ENCODE peak calls at places on chromosomes 7 and 10, in nine cellular contexts. One of them, this sample, is unnamed.

GRCh38 chr7:116494472-116494871 is 5.1 kb upstream of the CAV2 start:
- DNase-seq in mammary epithelial cell: no peak
- DNase-seq in body of pancreas: no peak
- DNase-seq in left ventricle myocardium inferior: no peak
- DNase-seq in prostate gland: no peak
- DNase-seq in heart left ventricle: no peak
- DNase-seq in transverse colon: no peak
- DNase-seq in hepatocyte: no peak
- DNase-seq in psoas muscle: no peak
- DNase-seq in this sample: no peak

GRCh38 chr10:117804470-117805011 is 242.2 kb downstream of the RAB11FIP2 start:
- DNase-seq in psoas muscle: no peak
- DNase-seq in hepatocyte: no peak
- DNase-seq in prostate gland: peak; percentile 12
- DNase-seq in mammary epithelial cell: no peak
- DNase-seq in heart left ventricle: no peak
- DNase-seq in transverse colon: no peak
- DNase-seq in left ventricle myocardium inferior: no peak
- DNase-seq in body of pancreas: no peak
- DNase-seq in this sample: no peak

GRCh38 chr10:129707406-129708388 is 240.7 kb downstream of the MGMT start:
- DNase-seq in prostate gland: peak; percentile 51
- DNase-seq in psoas muscle: no peak
- DNase-seq in body of pancreas: peak; percentile 31
- DNase-seq in transverse colon: no peak
- DNase-seq in hepatocyte: no peak
- DNase-seq in mammary epithelial cell: no peak
- DNase-seq in left ventricle myocardium inferior: peak; percentile 49
- DNase-seq in heart left ventricle: no peak
- DNase-seq in this sample: no peak

GRCh38 chr7:153529651-153530165 is 522.5 kb upstream of the DPP6 start:
- DNase-seq in left ventricle myocardium inferior: no peak
- DNase-seq in hepatocyte: no peak
- DNase-seq in psoas muscle: no peak
- DNase-seq in transverse colon: no peak
- DNase-seq in body of pancreas: no peak
- DNase-seq in heart left ventricle: no peak
- DNase-seq in prostate gland: no peak
- DNase-seq in mammary epithelial cell: no peak
- DNase-seq in this sample: no peak

GRCh38 chr10:70779088-70779487 is 6.1 kb downstream of the TBATA start:
- DNase-seq in transverse colon: no peak
- DNase-seq in psoas muscle: no peak
- DNase-seq in body of pancreas: no peak
- DNase-seq in left ventricle myocardium inferior: no peak
- DNase-seq in mammary epithelial cell: no peak
- DNase-seq in heart left ventricle: peak; percentile 44
- DNase-seq in prostate gland: no peak
- DNase-seq in hepatocyte: no peak
- DNase-seq in this sample: no peak

GRCh38 chr10:119022846-119023552 is 6.5 kb upstream of the NANOS1 start:
- DNase-seq in transverse colon: no peak
- DNase-seq in heart left ventricle: no peak
- DNase-seq in mammary epithelial cell: peak; percentile 85
- DNase-seq in psoas muscle: no peak
- DNase-seq in body of pancreas: no peak
- DNase-seq in hepatocyte: no peak
- DNase-seq in prostate gland: no peak
- DNase-seq in left ventricle myocardium inferior: no peak
- DNase-seq in this sample: no peak

GRCh38 chr10:112214335-112214941 is 30.9 kb upstream of the GPAM start:
- DNase-seq in body of pancreas: no peak
- DNase-seq in transverse colon: no peak
- DNase-seq in heart left ventricle: no peak
- DNase-seq in prostate gland: no peak
- DNase-seq in mammary epithelial cell: no peak
- DNase-seq in left ventricle myocardium inferior: no peak
- DNase-seq in psoas muscle: no peak
- DNase-seq in hepatocyte: no peak
- DNase-seq in this sample: no peak

GRCh38 chr7:85405503-85405902 is 218.6 kb upstream of the SEMA3D start:
- DNase-seq in prostate gland: no peak
- DNase-seq in body of pancreas: no peak
- DNase-seq in left ventricle myocardium inferior: no peak
- DNase-seq in transverse colon: no peak
- DNase-seq in mammary epithelial cell: no peak
- DNase-seq in hepatocyte: no peak
- DNase-seq in heart left ventricle: no peak
- DNase-seq in psoas muscle: no peak
- DNase-seq in this sample: no peak

GRCh38 chr7:1092806-1093505 is 5.0 kb downstream of the GPER1 start:
- DNase-seq in body of pancreas: no peak
- DNase-seq in heart left ventricle: no peak
- DNase-seq in left ventricle myocardium inferior: no peak
- DNase-seq in mammary epithelial cell: no peak
- DNase-seq in hepatocyte: peak; percentile 72
- DNase-seq in psoas muscle: no peak
- DNase-seq in transverse colon: no peak
- DNase-seq in prostate gland: no peak
- DNase-seq in this sample: peak; percentile 77

GRCh38 chr10:71244638-71245419 is 32.5 kb downstream of the UNC5B start:
- DNase-seq in body of pancreas: peak; percentile 21
- DNase-seq in left ventricle myocardium inferior: peak; percentile 71
- DNase-seq in transverse colon: no peak
- DNase-seq in hepatocyte: peak; percentile 66
- DNase-seq in prostate gland: peak; percentile 39
- DNase-seq in mammary epithelial cell: no peak
- DNase-seq in heart left ventricle: peak; percentile 81
- DNase-seq in psoas muscle: peak; percentile 68
- DNase-seq in this sample: no peak

GRCh38 chr10:110387983-110388681 is 83.4 kb upstream of the SMNDC1 start:
- DNase-seq in transverse colon: no peak
- DNase-seq in hepatocyte: no peak
- DNase-seq in prostate gland: no peak
- DNase-seq in left ventricle myocardium inferior: no peak
- DNase-seq in psoas muscle: no peak
- DNase-seq in body of pancreas: no peak
- DNase-seq in mammary epithelial cell: no peak
- DNase-seq in heart left ventricle: no peak
- DNase-seq in this sample: no peak

GRCh38 chr7:72405389-72405788 is 6.7 kb downstream of the CALN1 start:
- DNase-seq in left ventricle myocardium inferior: no peak
- DNase-seq in transverse colon: no peak
- DNase-seq in prostate gland: peak; percentile 16
- DNase-seq in body of pancreas: no peak
- DNase-seq in psoas muscle: no peak
- DNase-seq in hepatocyte: peak; percentile 16
- DNase-seq in heart left ventricle: no peak
- DNase-seq in mammary epithelial cell: peak; percentile 6
- DNase-seq in this sample: peak; percentile 70

GRCh38 chr10:12909836-12910185 is 91.7 kb downstream of the CCDC3 start:
- DNase-seq in prostate gland: peak; percentile 68
- DNase-seq in body of pancreas: no peak
- DNase-seq in transverse colon: peak; percentile 15
- DNase-seq in hepatocyte: peak; percentile 42
- DNase-seq in mammary epithelial cell: no peak
- DNase-seq in left ventricle myocardium inferior: no peak
- DNase-seq in psoas muscle: no peak
- DNase-seq in heart left ventricle: no peak
- DNase-seq in this sample: no peak
- TF ChIP-seq CTCF in prostate gland: no peak
- TF ChIP-seq CTCF in body of pancreas: no peak
- TF ChIP-seq CTCF in transverse colon: no peak
- TF ChIP-seq CTCF in hepatocyte: no peak
- TF ChIP-seq CTCF in mammary epithelial cell: no peak
- TF ChIP-seq CTCF in left ventricle myocardium inferior: no peak
- TF ChIP-seq CTCF in psoas muscle: no peak
- TF ChIP-seq CTCF in heart left ventricle: no peak
- TF ChIP-seq CTCF in this sample: no peak

DNA sequence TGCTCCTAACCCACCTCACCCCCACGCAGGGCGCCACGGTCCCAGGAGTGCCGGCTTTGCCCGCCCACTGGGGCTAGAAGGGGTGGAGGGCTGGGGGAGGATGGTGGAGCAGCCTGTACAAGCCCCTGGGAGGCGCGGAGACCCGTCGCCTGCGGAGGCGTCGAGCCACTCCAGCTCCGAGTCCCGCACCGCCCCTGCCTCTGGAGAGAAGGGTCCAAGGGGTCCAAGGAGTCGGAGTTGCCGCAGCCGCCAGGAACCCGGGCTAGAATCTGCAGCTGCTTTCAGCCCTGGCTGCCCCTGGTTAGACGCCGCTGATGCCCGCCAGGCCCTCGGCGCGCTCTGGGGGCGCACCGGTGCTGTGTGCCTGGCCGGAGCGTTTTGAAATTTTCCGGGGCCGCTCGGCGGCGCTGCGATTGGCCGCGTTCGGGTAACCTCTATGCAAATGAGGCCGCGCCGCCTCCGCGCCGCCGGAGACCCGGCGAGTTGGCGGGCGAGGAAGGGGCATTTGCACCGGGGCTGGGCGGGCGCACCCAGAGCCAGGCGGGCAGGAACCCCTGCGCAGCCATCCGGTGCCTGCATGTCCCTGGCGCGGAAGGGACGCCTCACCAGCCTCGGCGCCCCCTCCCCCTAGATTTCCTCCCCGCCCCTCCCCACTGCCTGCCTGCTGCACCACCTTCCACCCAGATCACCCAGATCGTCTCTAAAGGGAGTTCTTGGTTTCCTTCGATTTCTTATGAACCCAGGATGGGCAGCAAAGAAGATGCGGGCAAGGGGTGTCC is at the start of gene HMX2:
- DNase-seq in heart left ventricle: no peak
- DNase-seq in psoas muscle: no peak
- DNase-seq in mammary epithelial cell: peak; percentile 9
- DNase-seq in transverse colon: no peak
- DNase-seq in prostate gland: no peak
- DNase-seq in body of pancreas: no peak
- DNase-seq in hepatocyte: no peak
- DNase-seq in left ventricle myocardium inferior: no peak
- DNase-seq in this sample: no peak
- H3K4me3 ChIP-seq in heart left ventricle: no peak within 1 kb of the TSS
- H3K4me3 ChIP-seq in psoas muscle: no peak within 1 kb of the TSS
- H3K4me3 ChIP-seq in mammary epithelial cell: no peak within 1 kb of the TSS
- H3K4me3 ChIP-seq in transverse colon: no peak within 1 kb of the TSS
- H3K4me3 ChIP-seq in prostate gland: no peak within 1 kb of the TSS
- H3K4me3 ChIP-seq in body of pancreas: no peak within 1 kb of the TSS
- H3K4me3 ChIP-seq in hepatocyte: no peak within 1 kb of the TSS
- H3K4me3 ChIP-seq in left ventricle myocardium inferior: peak within 1 kb of the TSS; percentile 23
- H3K4me3 ChIP-seq in this sample: peak within 1 kb of the TSS; percentile 9

DNA sequence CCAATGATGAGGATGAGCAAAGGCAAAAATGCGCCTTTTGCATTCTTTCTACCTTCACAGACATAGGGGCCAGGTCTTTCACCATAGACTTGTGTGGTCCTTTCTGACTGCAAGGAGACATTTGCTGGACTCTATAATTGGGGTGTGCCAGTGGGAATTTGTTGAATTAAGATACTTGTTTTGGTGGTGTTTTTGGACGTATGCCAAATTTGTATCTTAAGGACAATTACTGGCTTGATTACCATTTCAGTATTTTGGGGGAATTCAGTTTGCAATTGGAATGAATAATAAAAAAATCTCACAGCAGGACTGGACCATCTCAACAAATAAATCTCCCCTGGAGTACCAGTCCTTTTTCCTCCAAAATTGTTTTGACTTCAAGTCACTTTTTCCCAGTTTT is 47.9 kb downstream of the SND1 start:
- DNase-seq in hepatocyte: no peak
- DNase-seq in mammary epithelial cell: no peak
- DNase-seq in prostate gland: no peak
- DNase-seq in transverse colon: no peak
- DNase-seq in left ventricle myocardium inferior: no peak
- DNase-seq in body of pancreas: no peak
- DNase-seq in heart left ventricle: no peak
- DNase-seq in psoas muscle: no peak
- DNase-seq in this sample: no peak
- H3K4me1 ChIP-seq in hepatocyte: no peaks in the 10 kb centered on the region
- H3K4me1 ChIP-seq in mammary epithelial cell: no peaks in the 10 kb centered on the region
- H3K4me1 ChIP-seq in prostate gland: no peaks in the 10 kb centered on the region
- H3K4me1 ChIP-seq in transverse colon: no peaks in the 10 kb centered on the region
- H3K4me1 ChIP-seq in left ventricle myocardium inferior: no peaks in the 10 kb centered on the region
- H3K4me1 ChIP-seq in body of pancreas: peaks cover 12% of the 10 kb centered on the region
- H3K4me1 ChIP-seq in heart left ventricle: no peaks in the 10 kb centered on the region
- H3K4me1 ChIP-seq in psoas muscle: no peaks in the 10 kb centered on the region
- H3K4me1 ChIP-seq in this sample: no peaks in the 10 kb centered on the region

GRCh38 chr10:91105269-91105668 is 115.2 kb upstream of the PCGF5 start:
- DNase-seq in body of pancreas: no peak
- DNase-seq in mammary epithelial cell: no peak
- DNase-seq in psoas muscle: no peak
- DNase-seq in prostate gland: no peak
- DNase-seq in hepatocyte: no peak
- DNase-seq in transverse colon: no peak
- DNase-seq in left ventricle myocardium inferior: no peak
- DNase-seq in heart left ventricle: no peak
- DNase-seq in this sample: no peak

GRCh38 chr10:91108820-91109219 is 111.6 kb upstream of the PCGF5 start:
- DNase-seq in prostate gland: no peak
- DNase-seq in body of pancreas: no peak
- DNase-seq in psoas muscle: no peak
- DNase-seq in left ventricle myocardium inferior: no peak
- DNase-seq in hepatocyte: no peak
- DNase-seq in transverse colon: no peak
- DNase-seq in mammary epithelial cell: no peak
- DNase-seq in heart left ventricle: no peak
- DNase-seq in this sample: no peak

GRCh38 chr10:91103384-91104184 is 116.9 kb upstream of the PCGF5 start:
- DNase-seq in transverse colon: no peak
- DNase-seq in body of pancreas: no peak
- DNase-seq in heart left ventricle: no peak
- DNase-seq in hepatocyte: no peak
- DNase-seq in psoas muscle: no peak
- DNase-seq in prostate gland: no peak
- DNase-seq in left ventricle myocardium inferior: no peak
- DNase-seq in mammary epithelial cell: no peak
- DNase-seq in this sample: no peak

DNA sequence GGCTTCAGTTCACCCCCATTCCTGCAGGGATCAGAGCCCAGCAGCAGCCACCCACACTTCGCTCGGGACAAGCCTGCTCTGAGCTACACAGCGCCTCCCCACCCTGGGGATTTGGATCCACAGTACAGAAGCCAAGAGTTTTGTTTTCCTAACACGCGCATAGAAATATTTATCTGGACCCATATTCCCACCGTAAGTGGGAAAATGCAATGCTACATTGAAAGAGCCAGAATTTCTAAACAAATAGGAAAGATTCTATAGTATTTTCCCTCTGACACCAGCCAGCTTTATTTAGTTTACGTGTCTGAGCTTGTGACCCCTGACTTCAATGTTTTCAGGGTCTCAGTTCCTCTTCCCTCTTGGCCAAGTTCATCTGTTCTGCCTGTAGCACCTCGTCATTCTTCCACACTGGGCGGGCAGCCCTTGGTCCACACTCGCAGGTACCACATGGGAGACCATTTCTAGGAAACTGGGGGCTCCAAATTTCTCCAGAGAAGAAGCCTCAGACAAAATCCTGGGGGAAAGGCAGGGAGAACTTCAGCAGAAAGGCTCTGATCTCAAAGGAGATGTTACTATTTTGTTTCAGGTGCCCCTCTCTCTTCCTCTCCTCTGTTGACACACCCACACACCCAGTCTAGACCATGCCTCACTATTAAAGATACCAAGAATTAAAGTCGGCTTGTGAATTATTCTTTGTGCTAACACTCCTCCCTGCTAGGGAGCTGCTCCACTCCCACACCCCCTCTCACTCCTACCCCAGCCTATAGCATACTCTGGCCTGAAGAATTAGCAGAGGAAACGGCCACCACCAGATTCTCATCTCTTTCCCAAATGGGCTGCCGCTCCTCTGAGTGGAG is 116.0 kb upstream of the PCGF5 start:
- DNase-seq in left ventricle myocardium inferior: no peak
- DNase-seq in body of pancreas: no peak
- DNase-seq in hepatocyte: no peak
- DNase-seq in psoas muscle: no peak
- DNase-seq in mammary epithelial cell: no peak
- DNase-seq in heart left ventricle: no peak
- DNase-seq in prostate gland: no peak
- DNase-seq in transverse colon: no peak
- DNase-seq in this sample: no peak
- TF ChIP-seq CTCF in left ventricle myocardium inferior: no peak
- TF ChIP-seq CTCF in body of pancreas: no peak
- TF ChIP-seq CTCF in hepatocyte: no peak
- TF ChIP-seq CTCF in psoas muscle: no peak
- TF ChIP-seq CTCF in mammary epithelial cell: no peak
- TF ChIP-seq CTCF in heart left ventricle: no peak
- TF ChIP-seq CTCF in prostate gland: no peak
- TF ChIP-seq CTCF in transverse colon: no peak
- TF ChIP-seq CTCF in this sample: no peak

This sample was measured in left lung.